ENCODE peak calls at places on chromosomes 7 and 10, in seven cellular contexts. A is thyroid gland; I is H1; H is CD4-positive, alpha-beta memory T cell; C is CD8-positive, alpha-beta memory T cell; G is mammary epithelial cell; L is OCI-LY7. V is an unnamed sample.

GRCh38 chr10:133474027-133474426 is 20.3 kb downstream of the SCART1 start:
- DNase-seq in A (no peak), C (no peak), I (no peak), L (no peak), G (no peak), H (no peak), V (no peak)

GRCh38 chr7:27611043-27611442 is 51.6 kb downstream of the HIBADH start:
- DNase-seq in I (no peak), A (peak; percentile 52), G (peak; percentile 60), L (no peak), C (no peak), H (no peak), V (no peak)

GRCh38 chr10:31317652-31318381 is 1.2 kb upstream of the ZEB1 start:
- DNase-seq in G (no peak), L (no peak), A (peak; percentile 69), H (no peak), C (no peak), I (no peak), V (no peak)

GRCh38 chr7:112594397-112594796 is 113.6 kb downstream of the LSMEM1 start:
- DNase-seq in H (no peak), L (no peak), C (no peak), G (no peak), I (no peak), A (no peak), V (no peak)

GRCh38 chr7:154777023-154777422 is 225.9 kb downstream of the PAXIP1 start:
- DNase-seq in G (peak; percentile 1), C (no peak), I (no peak), A (no peak), L (no peak), H (no peak), V (no peak)

GRCh38 chr10:104170610-104171269 is 48.8 kb downstream of the SFR1 start:
- DNase-seq in G (no peak), C (peak; percentile 71), L (no peak), I (no peak), A (no peak), H (peak; percentile 72), V (no peak)

GRCh38 chr10:101136007-101136707 is 5.1 kb downstream of the TLX1 start:
- DNase-seq in G (no peak), L (no peak), I (no peak), H (no peak), C (no peak), A (no peak), V (no peak)

GRCh38 chr7:74029991-74030415 is 2.0 kb downstream of the ELN start:
- DNase-seq in G (no peak), H (no peak), A (peak; percentile 28), L (no peak), C (no peak), I (no peak), V (no peak)

DNA sequence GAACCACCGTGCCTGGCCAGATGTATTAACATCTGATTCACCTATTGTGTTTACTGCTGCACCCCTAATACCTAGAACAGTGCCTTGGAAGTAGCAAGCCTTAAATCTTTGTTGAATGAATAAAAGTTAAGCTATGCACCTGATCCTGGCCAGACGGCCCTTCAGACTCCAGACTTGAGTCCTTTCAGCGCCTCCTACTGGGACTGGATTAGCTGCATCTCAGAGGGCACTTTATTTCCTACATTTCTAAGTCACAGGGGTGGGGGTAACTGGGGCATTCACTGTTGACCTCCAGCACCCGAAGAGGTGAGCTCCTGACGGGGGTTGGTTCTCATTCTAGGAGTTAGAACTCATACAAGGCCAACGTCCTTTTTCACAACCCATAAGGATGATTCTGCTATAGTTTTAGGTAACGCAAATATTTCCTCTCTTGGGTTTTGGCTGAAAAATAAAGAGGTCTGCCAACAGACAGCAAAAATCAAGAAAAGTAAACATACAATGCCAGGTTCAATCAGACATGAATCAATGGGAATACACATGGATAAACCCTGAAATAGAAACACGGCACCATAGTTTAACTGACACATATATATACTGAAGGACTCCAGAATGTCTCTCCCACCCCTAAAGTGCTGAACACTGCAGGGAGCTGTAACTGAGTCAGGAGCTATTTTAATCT is 48.0 kb upstream of the DLG5 start:
- DNase-seq in H (no peak), C (no peak), G (peak; percentile 28), I (peak; percentile 66), A (peak; percentile 25), L (peak; percentile 6), V (no peak)
- H3K4me3 ChIP-seq in H (no peak overlapping the region), C (no peak overlapping the region), G (no peak overlapping the region), I (no peak overlapping the region), A (no peak overlapping the region), L (no peak overlapping the region), V (no peak overlapping the region)

GRCh38 chr10:132005147-132005546 is 23.4 kb upstream of the BNIP3 start:
- DNase-seq in C (no peak), A (no peak), L (no peak), H (no peak), G (no peak), I (no peak), V (no peak)
- H3K4me3 ChIP-seq in C (no peak overlapping the region), A (no peak overlapping the region), L (no peak overlapping the region), H (no peak overlapping the region), G (no peak overlapping the region), I (no peak overlapping the region), V (no peak overlapping the region)

DNA sequence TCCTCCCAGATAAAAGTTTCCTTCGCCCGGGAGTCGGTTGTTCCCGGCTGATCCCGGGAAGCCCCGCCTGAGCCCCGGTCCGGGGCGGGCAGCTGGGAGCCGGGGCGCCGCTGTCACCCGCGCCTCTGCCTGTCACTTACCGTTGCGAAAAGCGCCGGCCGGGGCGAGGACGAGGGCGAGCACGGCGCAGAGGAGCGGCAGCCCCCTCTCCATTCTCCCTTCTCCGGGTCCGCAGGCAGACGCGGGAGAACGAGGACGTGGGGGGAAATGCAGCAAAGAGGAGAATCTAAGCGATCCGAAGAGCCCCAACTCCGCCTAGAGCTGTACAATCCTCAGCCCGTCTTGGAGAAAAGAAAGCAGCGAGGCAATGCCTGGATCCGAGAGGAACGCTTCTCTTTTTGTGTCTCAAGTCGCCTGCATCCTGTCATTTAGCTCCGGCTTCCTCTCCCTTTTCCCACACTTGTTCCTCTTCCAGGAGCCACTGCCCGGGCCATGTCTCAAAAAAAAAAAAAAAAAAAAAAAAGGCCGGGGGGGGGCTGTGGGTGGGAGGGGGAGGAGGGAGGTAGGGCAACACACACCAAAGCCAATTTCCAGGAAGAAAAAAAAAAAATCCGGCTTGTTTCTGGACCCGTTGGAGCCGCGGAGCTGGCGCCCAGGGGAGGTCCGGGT is at the start of gene NRP1:
- DNase-seq in H (no peak), A (peak; percentile 38), G (no peak), I (peak; percentile 64), C (no peak), L (no peak), V (peak; percentile 13)
- H3K4me3 ChIP-seq in H (peak within 1 kb of the TSS; percentile 49), A (peak within 1 kb of the TSS; percentile 74), G (peak within 1 kb of the TSS; percentile 95), I (peak within 1 kb of the TSS; percentile 85), C (peak within 1 kb of the TSS; percentile 9), L (no peak within 1 kb of the TSS), V (peak within 1 kb of the TSS; percentile 62)

GRCh38 chr7:42672339-42672990 is 239.4 kb downstream of the C7orf25 start:
- DNase-seq in G (peak; percentile 80), I (no peak), H (no peak), A (no peak), C (no peak), L (no peak), V (no peak)
- H3K4me3 ChIP-seq in G (no peak overlapping the region), I (no peak overlapping the region), H (no peak overlapping the region), A (no peak overlapping the region), C (no peak overlapping the region), L (no peak overlapping the region), V (no peak overlapping the region)

GRCh38 chr10:932589-932988 is 1.1 kb upstream of the LARP4B start:
- DNase-seq in A (no peak), L (no peak), G (no peak), I (no peak), C (no peak), H (no peak), V (no peak)
- H3K4me3 ChIP-seq in A (peak overlapping the region; percentile 66), L (peak overlapping the region; percentile 75), G (no peak overlapping the region), I (no peak overlapping the region), C (no peak overlapping the region), H (no peak overlapping the region), V (peak overlapping the region; percentile 80)

GRCh38 chr7:100590077-100590737 is 4.1 kb downstream of the FBXO24 start:
- DNase-seq in L (no peak), I (no peak), G (no peak), C (no peak), A (no peak), H (no peak), V (no peak)

GRCh38 chr7:100591596-100591995 is 5.5 kb downstream of the FBXO24 start:
- DNase-seq in I (no peak), G (no peak), H (no peak), L (no peak), A (no peak), C (no peak), V (no peak)

GRCh38 chr7:100588438-100588837 is 2.3 kb downstream of the FBXO24 start:
- DNase-seq in A (no peak), G (no peak), C (no peak), L (peak; percentile 57), I (no peak), H (no peak), V (no peak)

GRCh38 chr7:100586266-100587025 is at the start of gene FBXO24:
- DNase-seq in H (peak; percentile 100), A (peak; percentile 100), C (peak; percentile 99), G (peak; percentile 100), L (peak; percentile 100), I (peak; percentile 99), V (peak; percentile 100)

GRCh38 chr7:100589341-100589935 is 3.3 kb downstream of the FBXO24 start:
- DNase-seq in L (no peak), H (no peak), G (no peak), A (no peak), I (no peak), C (no peak), V (no peak)
- H3K4me3 ChIP-seq in L (no peak overlapping the region), H (no peak overlapping the region), G (no peak overlapping the region), A (no peak overlapping the region), I (peak overlapping the region; percentile 1), C (no peak overlapping the region), V (no peak overlapping the region)

GRCh38 chr10:12937527-12937926 is 64.0 kb downstream of the CCDC3 start:
- DNase-seq in L (no peak), C (no peak), G (peak; percentile 54), I (no peak), A (no peak), H (no peak), V (no peak)
- H3K4me3 ChIP-seq in L (no peak overlapping the region), C (no peak overlapping the region), G (no peak overlapping the region), I (no peak overlapping the region), A (no peak overlapping the region), H (no peak overlapping the region), V (no peak overlapping the region)

GRCh38 chr7:109003742-109004141 is 434.1 kb downstream of the DNAJB9 start:
- DNase-seq in G (peak; percentile 0), C (no peak), A (no peak), H (no peak), L (no peak), I (no peak), V (no peak)

DNA sequence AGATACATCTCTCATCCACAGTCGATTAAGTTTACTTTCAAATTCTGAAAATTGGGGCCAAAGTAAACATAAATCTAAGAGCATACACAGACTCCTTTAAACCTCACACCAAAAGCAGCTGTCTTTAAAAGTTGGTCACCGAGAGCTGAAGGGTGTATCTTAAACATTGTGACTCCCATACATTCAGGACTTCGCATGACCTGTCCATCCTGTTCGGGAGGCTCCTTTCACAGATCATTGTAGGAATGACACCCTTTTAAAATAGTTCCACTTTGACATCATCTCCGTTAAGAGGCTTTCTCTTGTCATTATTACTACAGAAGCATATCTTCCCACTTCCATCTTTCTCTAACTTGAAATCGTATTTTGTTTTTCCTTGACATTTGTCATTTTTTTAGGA is 440.0 kb downstream of the DNAJB9 start:
- DNase-seq in I (no peak), C (no peak), H (no peak), G (no peak), A (no peak), L (no peak), V (no peak)
- H3K4me3 ChIP-seq in I (no peak overlapping the region), C (no peak overlapping the region), H (no peak overlapping the region), G (no peak overlapping the region), A (no peak overlapping the region), L (no peak overlapping the region), V (no peak overlapping the region)